ENCODE peak calls at places on chromosomes 12 and 14, in five cellular contexts. A is tibial nerve; O is GM10248; I is myocyte; G is stimulated activated CD4-positive, alpha-beta T cell treated with anti-CD3 and anti-CD28 coated beads, Interleukin-15, amount 100 ng/mL, for 1 hour. M is an unnamed sample.

GRCh38 chr14:54300881-54301280 is 95.9 kb upstream of the CDKN3 start:
- DNase-seq in A (no peak), O (no peak), I (no peak), G (no peak), M (no peak)

GRCh38 chr12:102618197-102618897 is 138.0 kb upstream of the IGF1 start:
- DNase-seq in A (no peak), O (no peak), I (no peak), G (no peak), M (peak)

GRCh38 chr12:70609739-70610491 is 27.3 kb downstream of the PTPRB start:
- DNase-seq in A (no peak), O (peak), I (peak), G (no peak), M (peak)

GRCh38 chr12:76033116-76034001 is 1.8 kb upstream of the PHLDA1 start:
- DNase-seq in A (no peak), O (no peak), I (peak), G (no peak), M (no peak)

GRCh38 chr14:54572316-54572715 is 5.4 kb downstream of the SAMD4A start:
- DNase-seq in A (no peak), O (no peak), I (peak), G (no peak), M (no peak)

GRCh38 chr12:123907726-123908476 is 64.7 kb downstream of the CCDC92 start:
- DNase-seq in A (no peak), O (no peak), I (no peak), G (no peak), M (peak)

GRCh38 chr12:56714431-56714929 is 10.6 kb downstream of the NACA start:
- DNase-seq in A (no peak), O (no peak), I (no peak), G (no peak), M (no peak)

GRCh38 chr14:105848570-105848969 is 322.2 kb downstream of the TMEM121 start:
- DNase-seq in A (no peak), O (no peak), I (no peak), G (no peak), M (no peak)

GRCh38 chr14:99774526-99775307 is 18.5 kb upstream of the EML1 start:
- DNase-seq in A (no peak), O (no peak), I (peak), G (no peak), M (peak)

GRCh38 chr12:63978519-63978918 is 134.0 kb downstream of the SRGAP1 start:
- DNase-seq in A (no peak), O (no peak), I (no peak), G (no peak), M (no peak)

GRCh38 chr12:28933864-28934527 is 215.1 kb upstream of the FAR2 start:
- DNase-seq in A (no peak), O (no peak), I (no peak), G (no peak), M (no peak)

GRCh38 chr14:38101679-38102078 is 106.0 kb upstream of the SSTR1 start:
- DNase-seq in A (no peak), O (no peak), I (no peak), G (no peak), M (no peak)

GRCh38 chr12:122094735-122095561 is 16.4 kb downstream of the MLXIP start:
- DNase-seq in A (no peak), O (no peak), I (no peak), G (no peak), M (no peak)

GRCh38 chr12:6915789-6916285 is 1.5 kb downstream of the ENO2 start:
- DNase-seq in A (no peak), O (no peak), I (no peak), G (no peak), M (no peak)

GRCh38 chr12:107663277-107663676 is 22.3 kb upstream of the PWP1 start:
- DNase-seq in A (no peak), O (no peak), I (no peak), G (no peak), M (no peak)

GRCh38 chr12:6377667-6377994 is 2.3 kb upstream of the SCNN1A start:
- DNase-seq in A (no peak), O (no peak), I (peak), G (no peak), M (peak)

GRCh38 chr14:97634786-97635185 is 837.6 kb downstream of the VRK1 start:
- DNase-seq in A (no peak), O (no peak), I (no peak), G (peak), M (no peak)

GRCh38 chr14:24312736-24313507 is 1.6 kb downstream of the LTB4R start:
- DNase-seq in A (no peak), O (no peak), I (peak), G (no peak), M (no peak)

GRCh38 chr12:113106361-113106760 is 29.2 kb downstream of the RASAL1 start:
- DNase-seq in A (no peak), O (no peak), I (no peak), G (no peak), M (no peak)

GRCh38 chr12:127957001-127957660 is 309.8 kb upstream of the TMEM132C start:
- DNase-seq in A (no peak), O (no peak), I (peak), G (no peak), M (no peak)

GRCh38 chr14:103522028-103522581 is 525 bp downstream of the CKB start:
- DNase-seq in A (no peak), O (no peak), I (peak), G (no peak), M (peak)

M was measured in uterus.